ENCODE peak calls at places on chromosomes 2 and 18, in seven cellular contexts. T is NCI-H510A; P is stimulated activated CD4-positive, alpha-beta T cell treated with anti-CD3 and anti-CD28 coated beads, TNF-alpha, amount 100 ng/mL, for 24 hours; W is MV-4-11; X is RWPE2; O is fibroblast of lung; D is RWPE1. R is an unnamed sample.

GRCh38 chr2:62550466-62550865 is 44.5 kb upstream of the TMEM17 start:
- DNase-seq in O (no peak), P (no peak), X (no peak), W (no peak), D (no peak), T (no peak), R (no peak)

GRCh38 chr18:7177131-7177744 is 53.7 kb upstream of the LRRC30 start:
- DNase-seq in T (peak), O (peak), P (no peak), D (peak), X (no peak), W (no peak), R (peak)

GRCh38 chr2:32805104-32806095 is 141.4 kb upstream of the LTBP1 start:
- DNase-seq in W (no peak), O (no peak), T (no peak), D (peak), X (no peak), P (no peak), R (peak)

GRCh38 chr2:43174368-43175186 is 51.8 kb downstream of the ZFP36L2 start:
- DNase-seq in P (peak), X (no peak), T (no peak), W (peak), O (no peak), D (no peak), R (no peak)

GRCh38 chr2:74128206-74128605 is 19.5 kb downstream of the BOLA3 start:
- DNase-seq in T (no peak), W (no peak), X (no peak), O (peak), P (no peak), D (no peak), R (no peak)

GRCh38 chr18:26233208-26233607 is 7.0 kb downstream of the TAF4B start:
- DNase-seq in T (no peak), X (no peak), D (no peak), W (peak), P (no peak), O (no peak), R (no peak)

GRCh38 chr18:31041346-31042067 is 1.0 kb downstream of the DSC3 start:
- DNase-seq in T (no peak), P (no peak), X (peak), W (no peak), O (no peak), D (peak), R (no peak)

GRCh38 chr2:26359886-26360473 is 13.4 kb upstream of the ADGRF3 start:
- DNase-seq in T (no peak), O (no peak), W (no peak), D (no peak), X (no peak), P (no peak), R (no peak)

GRCh38 chr2:37378411-37378810 is 34.0 kb downstream of the QPCT start:
- DNase-seq in O (peak), W (no peak), D (peak), T (no peak), X (no peak), P (no peak), R (peak)

GRCh38 chr2:55099878-55100820 is 49.9 kb upstream of the RTN4 start:
- DNase-seq in T (no peak), W (peak), O (peak), P (no peak), X (no peak), D (no peak), R (peak)

GRCh38 chr18:57970356-57971095 is 73.5 kb upstream of the NEDD4L start:
- DNase-seq in D (no peak), W (no peak), T (no peak), X (no peak), O (no peak), P (no peak), R (no peak)

GRCh38 chr2:16615687-16616615 is 49.7 kb downstream of the CYRIA start:
- DNase-seq in D (no peak), W (no peak), X (no peak), O (no peak), P (no peak), T (no peak), R (no peak)

GRCh38 chr18:7923105-7923504 is 356.0 kb downstream of the PTPRM start:
- DNase-seq in X (no peak), T (no peak), P (no peak), W (no peak), O (no peak), D (no peak), R (no peak)

GRCh38 chr2:162244559-162245031 is 1.4 kb upstream of the FAP start:
- DNase-seq in D (peak), O (peak), W (no peak), T (no peak), X (peak), P (no peak), R (peak)

GRCh38 chr2:108235577-108235976 is 4.2 kb upstream of the SULT1C3 start:
- DNase-seq in T (no peak), X (no peak), W (no peak), P (no peak), D (no peak), O (no peak), R (no peak)

GRCh38 chr18:29439398-29439797 is 1262.5 kb upstream of the CDH2 start:
- DNase-seq in X (no peak), D (no peak), O (no peak), P (no peak), W (no peak), T (no peak), R (no peak)

R was measured in PC-9.